ENCODE peak calls at places on chromosomes 2 and 18, in four cellular contexts. N is PC-3, I is aorta, X is right lobe of liver. D is an unnamed sample. For H3K4me1, the result is how much of the 10 kb centered on the place peaks cover.

GRCh38 chr2:190505696-190506095 is 28.8 kb downstream of the NEMP2 start:
- DNase-seq in N (no peak), X (no peak), I (no peak), D (no peak)

GRCh38 chr2:1170711-1171110 is 220.1 kb downstream of the SNTG2 start:
- DNase-seq in N (no peak), X (no peak), I (no peak), D (no peak)

GRCh38 chr2:120440521-120441350 is 94.8 kb downstream of the INHBB start:
- DNase-seq in I (no peak), X (no peak), N (no peak), D (no peak)

GRCh38 chr18:6103758-6104157 is 208.4 kb upstream of the TMEM200C start:
- DNase-seq in N (no peak), I (no peak), X (no peak), D (no peak)

GRCh38 chr2:239536186-239536585 is 135.4 kb upstream of the HDAC4 start:
- DNase-seq in N (no peak), I (peak), X (no peak), D (no peak)

GRCh38 chr2:98869868-98870267 is 66.2 kb downstream of the CRACDL start:
- DNase-seq in I (no peak), X (no peak), N (peak), D (peak)

GRCh38 chr18:30622635-30623034 is 419.9 kb downstream of the DSC3 start:
- DNase-seq in X (no peak), I (no peak), N (no peak), D (no peak)

GRCh38 chr2:200253631-200254030 is 52.9 kb upstream of the SPATS2L start:
- DNase-seq in X (no peak), N (no peak), I (no peak), D (no peak)

GRCh38 chr2:220034356-220035121 is 407.1 kb downstream of the SLC4A3 start:
- DNase-seq in I (no peak), X (no peak), N (peak), D (no peak)

GRCh38 chr2:105455488-105455991 is 56.7 kb upstream of the FHL2 start:
- DNase-seq in I (no peak), N (peak), X (peak), D (no peak)

GRCh38 chr2:202269585-202269984 is 4.0 kb downstream of the NOP58 start:
- DNase-seq in I (no peak), N (no peak), X (no peak), D (no peak)

GRCh38 chr18:8890957-8891464 is 185.7 kb downstream of the MTCL1 start:
- DNase-seq in N (peak), X (no peak), I (no peak), D (no peak)

GRCh38 chr18:48475635-48476549 is 62.9 kb upstream of the CTIF start:
- DNase-seq in X (no peak), I (no peak), N (peak), D (no peak)

GRCh38 chr2:222049946-222050345 is 248.9 kb downstream of the PAX3 start:
- DNase-seq in I (no peak), N (peak), X (no peak), D (no peak)

GRCh38 chr2:228102949-228103348 is 78.5 kb downstream of the SPHKAP start:
- DNase-seq in N (peak), X (no peak), I (no peak), D (no peak)

GRCh38 chr18:63236990-63237389 is 82.6 kb downstream of the BCL2 start:
- DNase-seq in X (no peak), I (no peak), N (no peak), D (peak)

GRCh38 chr18:31946305-31947046 is 3.5 kb upstream of the TRAPPC8 start:
- DNase-seq in I (no peak), X (no peak), N (no peak), D (no peak)

GRCh38 chr2:28370355-28370754 is 22.3 kb upstream of the FOSL2 start:
- DNase-seq in N (peak), X (peak), I (no peak), D (no peak)

GRCh38 chr2:21117688-21118087 is 6.1 kb upstream of the TDRD15 start:
- DNase-seq in X (no peak), I (no peak), N (no peak), D (no peak)

GRCh38 chr2:61218817-61219170 is 56.8 kb downstream of the C2orf74 start:
- DNase-seq in X (no peak), I (no peak), N (peak), D (no peak)

GRCh38 chr2:40584432-40584831 is 132.5 kb upstream of the SLC8A1 start:
- DNase-seq in N (peak), X (no peak), I (no peak), D (no peak)

GRCh38 chr2:171924170-171924942 is 2.1 kb downstream of the HAT1 start:
- DNase-seq in X (no peak), I (no peak), N (no peak), D (no peak)

GRCh38 chr2:191050640-191050987 is 36.6 kb upstream of the STAT1 start:
- DNase-seq in X (no peak), N (no peak), I (no peak), D (no peak)

GRCh38 chr2:97707428-97708380 is 5.7 kb upstream of the ZAP70 start:
- DNase-seq in N (no peak), X (peak), I (peak), D (no peak)

GRCh38 chr2:231715988-231716616 is 7.8 kb downstream of the PTMA start:
- DNase-seq in X (no peak), I (no peak), N (no peak), D (no peak)

GRCh38 chr2:231716641-231717280 is 8.4 kb downstream of the PTMA start:
- DNase-seq in X (no peak), I (no peak), N (peak), D (no peak)

GRCh38 chr2:231715499-231715837 is 7.1 kb downstream of the PTMA start:
- DNase-seq in N (no peak), I (no peak), X (no peak), D (peak)

GRCh38 chr2:231718799-231719198 is 10.5 kb downstream of the PTMA start:
- DNase-seq in N (no peak), X (no peak), I (no peak), D (no peak)

GRCh38 chr2:231717281-231718180 is 9.2 kb downstream of the PTMA start:
- DNase-seq in N (peak), I (no peak), X (no peak), D (peak)
- H3K4me1 ChIP-seq in N (under half), I (under half), X (under half), D (under half)

GRCh38 chr2:241007880-241008710 is 9.7 kb downstream of the SNED1 start:
- DNase-seq in I (peak), N (no peak), X (no peak), D (peak)
- H3K27ac ChIP-seq in I (no peak), N (no peak), X (no peak), D (no peak)

GRCh38 chr2:54605836-54606235 is 117.6 kb upstream of the EML6 start:
- DNase-seq in X (no peak), N (no peak), I (no peak), D (no peak)

GRCh38 chr2:54602736-54603322 is 120.6 kb upstream of the EML6 start:
- DNase-seq in I (no peak), X (no peak), N (no peak), D (no peak)

GRCh38 chr2:54604771-54605350 is 118.6 kb upstream of the EML6 start:
- DNase-seq in N (no peak), X (no peak), I (no peak), D (no peak)

GRCh38 chr2:54603357-54603756 is 120.1 kb upstream of the EML6 start:
- DNase-seq in X (no peak), I (no peak), N (no peak), D (no peak)

GRCh38 chr2:54603796-54604195 is 119.7 kb upstream of the EML6 start:
- DNase-seq in X (no peak), I (no peak), N (no peak), D (no peak)
- H3K4me1 ChIP-seq in X (half or more), I (under half), N (under half), D (half or more)

GRCh38 chr2:126649101-126649500 is 6.9 kb upstream of the GYPC start:
- DNase-seq in I (no peak), X (no peak), N (no peak), D (no peak)
- H3K27ac ChIP-seq in I (no peak), X (no peak), N (no peak), D (no peak)

GRCh38 chr2:168490015-168490874 is 34.2 kb downstream of the CERS6 start:
- DNase-seq in N (no peak), I (no peak), X (no peak), D (no peak)
- H3K4me1 ChIP-seq in N (under half), I (under half), X (under half), D (under half)

GRCh38 chr18:44957440-44957839 is 276.8 kb downstream of the SETBP1 start:
- DNase-seq in I (no peak), X (no peak), N (no peak), D (no peak)

GRCh38 chr18:44958040-44958439 is 277.4 kb downstream of the SETBP1 start:
- DNase-seq in X (no peak), I (no peak), N (no peak), D (no peak)

GRCh38 chr18:44960580-44960979 is 279.9 kb downstream of the SETBP1 start:
- DNase-seq in I (no peak), N (no peak), X (no peak), D (no peak)

GRCh38 chr18:44958450-44958849 is 277.8 kb downstream of the SETBP1 start:
- DNase-seq in X (no peak), N (peak), I (no peak), D (no peak)

GRCh38 chr18:44959013-44959412 is 278.3 kb downstream of the SETBP1 start:
- DNase-seq in X (no peak), I (no peak), N (no peak), D (no peak)
- H3K27ac ChIP-seq in X (no peak), I (no peak), N (peak), D (no peak)

GRCh38 chr2:55048514-55048924 is 1.7 kb downstream of the RTN4 start:
- DNase-seq in N (peak), X (no peak), I (no peak), D (no peak)
- H3K4me1 ChIP-seq in N (under half), X (under half), I (under half), D (half or more)

DNA sequence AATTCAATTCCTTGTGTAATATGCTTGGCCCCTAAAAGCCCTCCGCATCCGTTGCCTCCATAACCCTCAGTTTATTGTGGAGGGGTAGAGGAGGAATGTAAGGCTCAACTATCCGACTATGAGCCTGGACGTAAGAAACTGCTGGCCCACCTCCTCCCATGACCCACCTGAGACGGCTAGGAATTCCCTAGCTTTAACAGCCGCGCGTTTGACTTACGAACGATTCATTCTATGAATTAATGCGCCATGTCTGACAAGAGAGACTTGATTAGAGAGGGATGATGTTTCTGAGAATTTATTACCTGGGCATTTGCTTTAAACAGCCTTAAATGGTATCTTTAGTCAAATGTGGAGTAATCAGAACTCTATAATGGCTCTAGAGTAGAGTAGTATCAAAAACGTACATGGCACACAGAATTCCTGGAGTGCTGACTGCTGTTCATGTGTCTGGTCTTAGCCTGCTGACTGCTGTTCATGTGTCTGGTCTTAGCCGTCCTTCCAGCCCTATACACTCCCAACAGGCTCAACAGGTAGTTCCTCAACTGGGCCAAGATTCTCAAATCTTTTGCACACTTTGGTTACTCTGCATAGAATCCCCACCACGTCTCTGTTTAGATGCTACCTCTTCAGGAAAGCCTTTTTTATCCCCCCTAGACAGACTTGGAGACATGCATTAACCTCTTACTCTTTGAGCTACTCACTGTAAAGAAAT is 899 bp upstream of the GFPT1 start:
- DNase-seq in I (no peak), X (no peak), N (no peak), D (no peak)
- H3K27ac ChIP-seq in I (peak), X (peak), N (peak), D (peak)

GRCh38 chr2:55883829-55884228 is 39.8 kb downstream of the EFEMP1 start:
- DNase-seq in N (no peak), X (no peak), I (no peak), D (no peak)
- H3K4me1 ChIP-seq in N (under half), X (under half), I (under half), D (under half)